ENCODE peak calls at places on chromosome 12, in eight cellular contexts. K is cardiac muscle cell, Z is fibroblast of lung, P is heart right ventricle, T is Caco-2, G is AG04450, X is GM13976, Q is foreskin keratinocyte. C is an unnamed sample.
A peak's percentile ranks its signal among the peaks of the same experiment; 100 is the strongest.

GRCh38 chr12:27334052-27334720 is 1.6 kb downstream of the BMAL2 start:
- DNase-seq in K (no peak), Z (no peak), P (no peak), T (no peak), G (no peak), X (peak; percentile 45), Q (no peak), C (no peak)

GRCh38 chr12:20220339-20220738 is 148.0 kb upstream of the PDE3A start:
- DNase-seq in K (peak; percentile 77), Z (peak; percentile 64), P (no peak), T (peak; percentile 46), G (no peak), X (peak; percentile 12), Q (no peak), C (no peak)

GRCh38 chr12:111056618-111057521 is 136.5 kb upstream of the MYL2 start:
- DNase-seq in K (no peak), Z (no peak), P (no peak), T (no peak), G (no peak), X (peak; percentile 76), Q (no peak), C (peak; percentile 88)

GRCh38 chr12:67758119-67758873 is 109.8 kb downstream of the DYRK2 start:
- DNase-seq in K (peak; percentile 27), Z (no peak), P (no peak), T (no peak), G (no peak), X (peak; percentile 22), Q (no peak), C (no peak)

GRCh38 chr12:132310181-132311040 is 19.0 kb downstream of the GALNT9 start:
- DNase-seq in K (peak; percentile 24), Z (no peak), P (peak; percentile 1), T (no peak), G (no peak), X (no peak), Q (no peak), C (no peak)

GRCh38 chr12:110533607-110534006 is 31.5 kb downstream of the RAD9B start:
- DNase-seq in K (no peak), Z (peak; percentile 61), P (no peak), T (no peak), G (peak; percentile 68), X (no peak), Q (no peak), C (no peak)

GRCh38 chr12:75738486-75738885 is 227.1 kb upstream of the KRR1 start:
- DNase-seq in K (peak; percentile 24), Z (no peak), P (no peak), T (no peak), G (no peak), X (peak; percentile 58), Q (no peak), C (peak; percentile 70)

GRCh38 chr12:121861549-121862254 is 3.0 kb upstream of the HPD start:
- DNase-seq in K (peak; percentile 16), Z (peak; percentile 57), P (no peak), T (no peak), G (no peak), X (no peak), Q (no peak), C (no peak)

GRCh38 chr12:119036878-119037493 is 55.6 kb downstream of the SRRM4 start:
- DNase-seq in K (peak; percentile 13), Z (no peak), P (no peak), T (no peak), G (no peak), X (peak; percentile 54), Q (no peak), C (peak; percentile 24)

GRCh38 chr12:108826807-108827721 is 30.3 kb downstream of the SSH1 start:
- DNase-seq in K (peak; percentile 69), Z (peak; percentile 51), P (no peak), T (no peak), G (no peak), X (no peak), Q (no peak), C (no peak)

GRCh38 chr12:34526946-34527345 is 504.6 kb downstream of the ALG10 start:
- DNase-seq in K (no peak), Z (no peak), P (no peak), T (no peak), G (no peak), X (no peak), Q (peak; percentile 46), C (no peak)

GRCh38 chr12:67726868-67727267 is 78.3 kb downstream of the DYRK2 start:
- DNase-seq in K (no peak), Z (no peak), P (no peak), T (no peak), G (no peak), X (no peak), Q (peak; percentile 74), C (no peak)

GRCh38 chr12:109613611-109614455 is 40.2 kb downstream of the MVK start:
- DNase-seq in K (no peak), Z (no peak), P (no peak), T (no peak), G (no peak), X (no peak), Q (no peak), C (no peak)

GRCh38 chr12:13097526-13097925 is 5.9 kb downstream of the GSG1 start:
- DNase-seq in K (no peak), Z (no peak), P (no peak), T (no peak), G (no peak), X (no peak), Q (no peak), C (no peak)

GRCh38 chr12:107320929-107321618 is 227.7 kb upstream of the CRY1 start:
- DNase-seq in K (peak; percentile 23), Z (no peak), P (no peak), T (no peak), G (no peak), X (no peak), Q (peak; percentile 81), C (peak; percentile 93)

GRCh38 chr12:129152291-129153075 is 299.2 kb downstream of the GLT1D1 start:
- DNase-seq in K (no peak), Z (no peak), P (no peak), T (no peak), G (no peak), X (no peak), Q (no peak), C (no peak)

GRCh38 chr12:57844725-57845477 is 1.6 kb downstream of the CTDSP2 start:
- DNase-seq in K (peak; percentile 92), Z (peak; percentile 96), P (peak; percentile 69), T (peak; percentile 56), G (peak; percentile 57), X (peak; percentile 68), Q (peak; percentile 39), C (peak; percentile 65)

GRCh38 chr12:31959701-31960391 is 631 bp downstream of the RESF1 start:
- DNase-seq in K (peak; percentile 66), Z (peak; percentile 70), P (peak; percentile 70), T (peak; percentile 76), G (peak; percentile 11), X (peak; percentile 43), Q (peak; percentile 69), C (peak; percentile 77)

GRCh38 chr12:41190360-41190759 is 2.2 kb downstream of the PDZRN4 start:
- DNase-seq in K (peak; percentile 18), Z (no peak), P (no peak), T (no peak), G (no peak), X (no peak), Q (peak; percentile 43), C (no peak)

DNA sequence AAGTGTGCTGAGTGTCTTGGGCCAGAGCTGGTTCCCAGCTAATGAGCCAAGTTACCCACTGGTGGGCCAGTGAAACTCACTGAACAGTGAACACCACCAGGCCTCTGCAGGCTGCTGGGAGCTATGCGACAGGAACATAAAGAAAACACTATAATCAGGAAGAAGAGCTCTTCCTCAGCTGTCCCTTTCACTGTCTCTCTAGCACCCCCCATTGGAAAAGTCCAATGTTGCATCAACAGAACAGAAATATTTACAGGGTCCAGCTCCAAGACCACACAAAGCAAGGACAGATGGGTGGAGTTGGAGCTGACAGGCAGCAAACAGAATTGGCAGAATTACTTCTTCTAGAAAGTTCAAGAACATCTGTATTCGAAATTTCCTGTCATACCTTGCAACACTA is 903.6 kb upstream of the TMEM132C start:
- DNase-seq in K (no peak), Z (no peak), P (no peak), T (no peak), G (no peak), X (no peak), Q (no peak), C (no peak)
- TF ChIP-seq CTCF in K (no peak), Z (peak; percentile 10), P (no peak), T (no peak), G (peak; percentile 12), X (no peak), Q (peak; percentile 45), C (no peak)

DNA sequence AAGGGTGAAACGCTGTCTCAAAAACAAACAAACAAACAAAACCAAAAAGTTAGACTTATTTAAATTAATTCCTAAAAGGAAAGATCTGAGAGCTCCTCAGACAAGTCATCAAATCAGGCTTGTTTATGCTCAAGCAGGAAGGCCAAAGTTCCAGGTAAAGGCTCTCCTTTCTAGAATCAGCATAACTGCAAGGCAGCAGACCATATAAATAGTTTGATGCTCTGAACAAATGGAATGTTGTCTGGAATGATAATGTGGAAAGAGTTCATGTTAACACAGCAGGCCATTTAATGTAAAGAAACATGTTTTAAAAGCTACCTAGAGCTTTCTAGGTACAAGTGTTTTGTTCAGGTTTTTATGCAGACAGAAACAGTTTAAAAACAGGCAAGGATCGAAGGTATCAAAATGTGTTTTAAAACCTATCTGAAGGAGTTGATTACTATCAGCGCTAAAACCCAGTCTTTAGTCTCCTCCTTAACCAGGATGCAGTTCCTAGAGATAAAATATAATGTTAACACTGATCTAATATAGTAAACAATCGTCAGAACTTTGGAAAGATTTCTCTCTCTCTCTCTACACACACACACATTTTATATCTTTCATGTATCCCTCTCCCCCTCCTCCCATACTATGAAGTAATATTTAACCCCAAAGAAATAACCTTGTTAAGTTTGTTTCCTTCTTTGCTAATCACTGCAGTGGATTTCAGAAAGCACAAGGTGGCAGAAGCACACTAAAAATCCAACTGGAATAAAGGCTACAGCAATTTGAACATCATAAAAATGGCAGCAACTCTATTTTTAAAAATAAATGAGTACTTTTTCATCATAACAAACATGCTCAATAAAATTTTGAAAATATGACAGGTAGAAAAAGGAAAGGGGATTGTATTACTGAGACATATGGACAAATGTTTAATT is 135.5 kb downstream of the PAWR start:
- DNase-seq in K (peak; percentile 83), Z (peak; percentile 84), P (no peak), T (no peak), G (no peak), X (no peak), Q (peak; percentile 17), C (no peak)
- TF ChIP-seq CTCF in K (peak; percentile 78), Z (peak; percentile 81), P (peak; percentile 78), T (peak; percentile 71), G (peak; percentile 79), X (peak; percentile 71), Q (peak; percentile 81), C (no peak)

GRCh38 chr12:116196226-116196625 is 81.3 kb downstream of the MED13L start:
- DNase-seq in K (no peak), Z (no peak), P (no peak), T (no peak), G (no peak), X (no peak), Q (no peak), C (no peak)
- TF ChIP-seq CTCF in K (no peak), Z (no peak), P (no peak), T (no peak), G (no peak), X (no peak), Q (no peak), C (no peak)

DNA sequence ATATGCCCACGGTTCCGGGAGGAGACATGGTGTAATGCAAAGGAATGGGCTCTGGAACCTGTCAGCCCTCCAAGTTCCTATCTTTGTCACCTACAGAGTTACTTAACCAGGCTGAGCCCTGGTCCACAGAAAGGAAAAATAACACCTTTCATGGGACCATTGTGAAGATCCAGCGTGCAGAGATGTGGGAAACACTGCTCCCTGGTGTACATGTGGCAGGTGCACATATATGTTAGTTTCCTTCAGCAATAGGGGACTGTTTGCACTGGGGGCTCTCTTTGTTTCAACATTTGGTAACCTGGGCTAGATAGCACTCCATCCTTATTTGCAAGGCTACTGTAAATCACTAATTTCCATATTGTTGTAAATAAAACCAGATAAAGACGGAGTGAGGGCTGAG is 72.3 kb downstream of the ANO2 start:
- DNase-seq in K (no peak), Z (peak; percentile 3), P (no peak), T (no peak), G (no peak), X (no peak), Q (no peak), C (no peak)
- TF ChIP-seq CTCF in K (no peak), Z (peak; percentile 39), P (peak; percentile 15), T (peak; percentile 75), G (peak; percentile 39), X (no peak), Q (peak; percentile 34), C (no peak)

C was measured in activated CD8-positive, alpha-beta T cell treated with anti-CD3 and anti-CD28 coated beads for 36 hours.